ENCODE peak calls at places on chromosomes 11 and 22, in five cellular contexts. B is GM10248, C is NAMALWA, X is stomach, S is AG09319. N is an unnamed sample.

GRCh38 chr11:1837171-1838076 is 1.4 kb upstream of the TNNI2 start:
- DNase-seq in C (peak), B (peak), X (peak), S (no peak), N (peak)

GRCh38 chr22:47236718-47237117 is 474.3 kb downstream of the TBC1D22A start:
- DNase-seq in X (no peak), C (no peak), S (no peak), B (no peak), N (no peak)

GRCh38 chr11:65013692-65014145 is 241 bp upstream of the ARL2 start:
- DNase-seq in B (peak), S (peak), C (peak), X (peak), N (peak)

GRCh38 chr11:132072044-132072879 is 701.8 kb downstream of the NTM start:
- DNase-seq in X (no peak), C (no peak), B (no peak), S (peak), N (no peak)

GRCh38 chr22:28802595-28803087 is 2.3 kb upstream of the XBP1 start:
- DNase-seq in X (no peak), B (no peak), C (peak), S (no peak), N (no peak)

GRCh38 chr11:36254739-36255138 is 34.5 kb downstream of the COMMD9 start:
- DNase-seq in S (no peak), X (no peak), C (no peak), B (no peak), N (no peak)

GRCh38 chr11:77471520-77472234 is 2.2 kb downstream of the PAK1 start:
- DNase-seq in X (peak), B (no peak), S (no peak), C (peak), N (peak)

GRCh38 chr11:10155793-10156490 is 138.1 kb downstream of the SBF2 start:
- DNase-seq in C (no peak), S (no peak), B (no peak), X (no peak), N (no peak)

GRCh38 chr11:83441171-83441570 is 155.0 kb upstream of the CCDC90B start:
- DNase-seq in C (no peak), X (no peak), S (no peak), B (no peak), N (no peak)

GRCh38 chr11:61601512-61601911 is 20.6 kb upstream of the SYT7 start:
- DNase-seq in C (no peak), B (no peak), X (no peak), S (no peak), N (no peak)

GRCh38 chr11:130894322-130895025 is 21.8 kb downstream of the SNX19 start:
- DNase-seq in C (peak), S (no peak), B (peak), X (peak), N (peak)

GRCh38 chr11:63738720-63739360 is 29.7 kb downstream of the ZFTA start:
- DNase-seq in S (peak), B (peak), C (peak), X (peak), N (peak)

GRCh38 chr11:121024989-121025388 is 1.1 kb downstream of the TBCEL start:
- DNase-seq in B (peak), S (no peak), X (no peak), C (peak), N (peak)

GRCh38 chr22:50148991-50149721 is 21.4 kb upstream of the PANX2 start:
- DNase-seq in S (no peak), B (peak), C (peak), X (peak), N (peak)

GRCh38 chr11:83073884-83074283 is 2.2 kb upstream of the RAB30 start:
- DNase-seq in B (no peak), C (no peak), S (no peak), X (no peak), N (no peak)

GRCh38 chr11:126492331-126492730 is 136.8 kb downstream of the ST3GAL4 start:
- DNase-seq in B (no peak), S (no peak), C (no peak), X (no peak), N (no peak)

GRCh38 chr11:133927690-133928627 is 28.8 kb downstream of the IGSF9B start:
- DNase-seq in X (peak), C (peak), S (no peak), B (peak), N (peak)

GRCh38 chr11:9710223-9710622 is 46.3 kb downstream of the SWAP70 start:
- DNase-seq in C (no peak), X (no peak), B (no peak), S (no peak), N (no peak)

GRCh38 chr11:92852946-92853345 is 116.5 kb upstream of the MTNR1B start:
- DNase-seq in B (no peak), S (no peak), X (peak), C (no peak), N (no peak)

GRCh38 chr22:20205964-20206708 is 55.3 kb upstream of the CCDC188 start:
- DNase-seq in B (peak), C (peak), S (peak), X (peak), N (peak)

GRCh38 chr11:285021-285893 is 3.7 kb upstream of the PGGHG start:
- DNase-seq in S (no peak), C (no peak), B (no peak), X (no peak), N (no peak)

GRCh38 chr11:36030707-36031365 is 87.0 kb downstream of the LDLRAD3 start:
- DNase-seq in C (no peak), X (no peak), B (no peak), S (peak), N (no peak)

GRCh38 chr11:70481625-70482528 is 83.5 kb downstream of the CTTN start:
- DNase-seq in B (no peak), C (no peak), S (peak), X (peak), N (no peak)

GRCh38 chr11:99592241-99592640 is 571.5 kb downstream of the CNTN5 start:
- DNase-seq in S (no peak), B (no peak), C (no peak), X (no peak), N (no peak)

GRCh38 chr11:76007179-76007578 is 192.2 kb downstream of the UVRAG start:
- DNase-seq in S (no peak), X (no peak), B (no peak), C (no peak), N (no peak)